ENCODE peak calls at places on chromosomes 5 and 9, in seven cellular contexts. I is gastrocnemius medialis; N is stimulated activated naive CD8-positive, alpha-beta T cell treated with anti-CD3 and anti-CD28 coated beads, Interleukin-15, amount 100 ng/mL, for 72 hours; G is heart right ventricle; J is omental fat pad; B is CD4-positive, alpha-beta memory T cell; R is NCI-H82. W is an unnamed sample.

GRCh38 chr5:113090336-113091106 is 113.9 kb downstream of the DCP2 start:
- DNase-seq in B (no peak), R (no peak), N (peak), G (no peak), J (no peak), I (no peak), W (no peak)

GRCh38 chr5:66498791-66499207 is 97.4 kb upstream of the MAST4 start:
- DNase-seq in I (no peak), G (no peak), N (no peak), J (no peak), R (peak), B (no peak), W (no peak)

GRCh38 chr5:172144291-172144815 is 43.7 kb downstream of the STK10 start:
- DNase-seq in B (no peak), R (peak), N (no peak), I (no peak), J (no peak), G (peak), W (no peak)

GRCh38 chr9:84851935-84852585 is 182.5 kb downstream of the NTRK2 start:
- DNase-seq in B (no peak), J (no peak), I (peak), R (no peak), N (no peak), G (no peak), W (no peak)

GRCh38 chr5:91885291-91886265 is 502.5 kb upstream of the ARRDC3 start:
- DNase-seq in G (no peak), I (no peak), B (no peak), R (peak), N (no peak), J (no peak), W (no peak)

GRCh38 chr9:111896942-111897830 is 572 bp downstream of the UGCG start:
- DNase-seq in J (peak), N (peak), I (peak), B (peak), R (peak), G (peak), W (peak)

GRCh38 chr5:116494784-116495480 is 79.7 kb downstream of the SEMA6A start:
- DNase-seq in R (peak), B (no peak), I (no peak), N (no peak), G (no peak), J (no peak), W (no peak)

GRCh38 chr9:70574222-70574837 is 159.9 kb upstream of the KLF9 start:
- DNase-seq in I (no peak), N (no peak), R (no peak), G (no peak), B (no peak), J (no peak), W (no peak)

GRCh38 chr5:149851211-149851610 is 93.4 kb downstream of the PDE6A start:
- DNase-seq in B (no peak), N (no peak), G (no peak), I (no peak), J (no peak), R (no peak), W (no peak)

GRCh38 chr5:150946351-150946905 is 41.6 kb upstream of the ZNF300 start:
- DNase-seq in R (no peak), I (peak), N (no peak), G (peak), J (peak), B (no peak), W (no peak)

GRCh38 chr5:172658869-172659513 is 17.9 kb downstream of the NEURL1B start:
- DNase-seq in R (peak), B (no peak), N (no peak), I (peak), G (peak), J (no peak), W (no peak)

GRCh38 chr9:136679431-136679941 is 7.8 kb downstream of the AGPAT2 start:
- DNase-seq in J (peak), B (no peak), I (peak), R (no peak), N (no peak), G (peak), W (no peak)

GRCh38 chr5:165321912-165322311 is 1816.5 kb downstream of the MAT2B start:
- DNase-seq in J (no peak), I (no peak), G (no peak), B (no peak), N (no peak), R (no peak), W (no peak)

GRCh38 chr5:124371121-124371706 is 375.2 kb downstream of the ZNF608 start:
- DNase-seq in I (no peak), R (no peak), J (no peak), N (no peak), B (no peak), G (no peak), W (no peak)

GRCh38 chr5:15538516-15538915 is 38.5 kb downstream of the FBXL7 start:
- DNase-seq in R (no peak), B (no peak), N (no peak), G (no peak), I (no peak), J (no peak), W (no peak)

GRCh38 chr5:105924366-105924765 is 1746.4 kb downstream of the EFNA5 start:
- DNase-seq in N (no peak), I (no peak), J (no peak), B (no peak), R (no peak), G (no peak), W (no peak)

GRCh38 chr5:51731641-51732040 is 348.4 kb downstream of the ISL1 start:
- DNase-seq in I (no peak), R (no peak), N (no peak), B (no peak), G (no peak), J (no peak), W (no peak)

GRCh38 chr5:132193165-132193694 is 34.4 kb downstream of the P4HA2 start:
- DNase-seq in G (no peak), N (no peak), J (no peak), B (no peak), R (no peak), I (no peak), W (no peak)

GRCh38 chr9:116064970-116065369 is 88.6 kb upstream of the PAPPA start:
- DNase-seq in B (no peak), N (no peak), G (no peak), I (no peak), R (no peak), J (no peak), W (no peak)

GRCh38 chr9:136237486-136238341 is 7.9 kb downstream of the QSOX2 start:
- DNase-seq in R (no peak), N (no peak), G (no peak), B (no peak), I (no peak), J (no peak), W (no peak)

GRCh38 chr9:89837911-89838310 is 233.1 kb downstream of the GADD45G start:
- DNase-seq in B (no peak), G (no peak), R (no peak), I (no peak), J (no peak), N (no peak), W (no peak)

GRCh38 chr9:3285365-3286161 is 240.2 kb downstream of the RFX3 start:
- DNase-seq in G (no peak), J (no peak), N (no peak), R (no peak), B (no peak), I (no peak), W (no peak)